ENCODE peak calls at places on chromosomes 3 and 15, in five cellular contexts. S is NCI-H2081, L is EH, E is foreskin fibroblast, Z is ELR. Y is an unnamed sample.

GRCh38 chr3:185659942-185660921 is 74.1 kb downstream of the SENP2 start:
- DNase-seq in S (peak), L (peak), E (peak), Z (peak), Y (peak)

GRCh38 chr15:85489773-85490493 is 109.5 kb downstream of the AKAP13 start:
- DNase-seq in S (no peak), L (no peak), E (no peak), Z (no peak), Y (no peak)

GRCh38 chr3:536417-536813 is 339.9 kb downstream of the CHL1 start:
- DNase-seq in S (no peak), L (no peak), E (peak), Z (no peak), Y (no peak)

GRCh38 chr3:66495633-66496032 is 5.2 kb downstream of the LRIG1 start:
- DNase-seq in S (no peak), L (no peak), E (no peak), Z (no peak), Y (no peak)

GRCh38 chr3:178558637-178559036 is 22.4 kb downstream of the KCNMB2 start:
- DNase-seq in S (peak), L (no peak), E (no peak), Z (no peak), Y (no peak)

GRCh38 chr3:53595660-53596059 is 101.2 kb downstream of the CACNA1D start:
- DNase-seq in S (no peak), L (no peak), E (no peak), Z (no peak), Y (no peak)

GRCh38 chr15:35583863-35584528 is 38.0 kb upstream of the DPH6 start:
- DNase-seq in S (no peak), L (no peak), E (no peak), Z (no peak), Y (no peak)

GRCh38 chr3:5729852-5730251 is 542.3 kb downstream of the EDEM1 start:
- DNase-seq in S (no peak), L (no peak), E (no peak), Z (no peak), Y (no peak)

GRCh38 chr15:40984406-40984805 is 31.1 kb downstream of the CHAC1 start:
- DNase-seq in S (no peak), L (no peak), E (no peak), Z (no peak), Y (no peak)

GRCh38 chr15:98760112-98760826 is 111.9 kb downstream of the IGF1R start:
- DNase-seq in S (no peak), L (no peak), E (no peak), Z (no peak), Y (no peak)

GRCh38 chr15:78641876-78642275 is 866 bp upstream of the CHRNB4 start:
- DNase-seq in S (no peak), L (no peak), E (no peak), Z (no peak), Y (no peak)

Y was measured in stimulated activated effector memory CD8-positive, alpha-beta T cell treated with anti-CD3 and anti-CD28 coated beads, Interleukin-12 subunit alpha, Interleukin-12 subunit beta, amount 100 ng/mL, for 72 hours.